ENCODE peak calls at places on chromosomes 4 and X, in seven cellular contexts. T is activated CD8-positive, alpha-beta memory T cell treated with anti-CD3 and anti-CD28 coated beads, Interleukin-2, amount 50 U/mL, for 4 hours; J is GM20000; S is Calu3; W is mucosa of gallbladder; A is germinal center; E is GM19239. R is an unnamed sample.

GRCh38 chr4:37799941-37800554 is 26.4 kb upstream of the PGM2 start:
- DNase-seq in T (no peak), J (no peak), S (no peak), W (no peak), A (no peak), E (no peak), R (no peak)

GRCh38 chr4:145779319-145779801 is 99.4 kb downstream of the C4orf51 start:
- DNase-seq in T (no peak), J (no peak), S (no peak), W (no peak), A (no peak), E (no peak), R (no peak)

GRCh38 chr4:129641179-129641578 is 545.2 kb downstream of the C4orf33 start:
- DNase-seq in T (peak; percentile 25), J (peak; percentile 14), S (peak; percentile 57), W (peak; percentile 57), A (no peak), E (peak; percentile 1), R (peak; percentile 55)

GRCh38 chr4:2015008-2015407 is 6.2 kb upstream of the NELFA start:
- DNase-seq in T (no peak), J (no peak), S (no peak), W (no peak), A (no peak), E (no peak), R (no peak)

GRCh38 chrX:151098996-151099395 is 77.4 kb upstream of the GPR50 start:
- DNase-seq in T (no peak), J (no peak), S (no peak), W (peak; percentile 13), A (no peak), E (no peak), R (no peak)

GRCh38 chrX:147550217-147550616 is 361.5 kb upstream of the FMR1 start:
- DNase-seq in T (no peak), J (no peak), S (no peak), W (no peak), A (no peak), E (no peak), R (peak; percentile 21)

GRCh38 chr4:6463311-6464289 is 8.8 kb downstream of the PPP2R2C start:
- DNase-seq in T (no peak), J (no peak), S (no peak), W (no peak), A (no peak), E (no peak), R (no peak)

GRCh38 chrX:34218063-34218462 is 85.9 kb upstream of the FAM47A start:
- DNase-seq in T (no peak), J (no peak), S (no peak), W (no peak), A (no peak), E (no peak), R (no peak)

GRCh38 chr4:1009647-1010521 is 1.5 kb upstream of the FGFRL1 start:
- DNase-seq in T (peak; percentile 74), J (peak; percentile 97), S (peak; percentile 63), W (peak; percentile 65), A (peak; percentile 85), E (peak; percentile 91), R (no peak)

GRCh38 chr4:176824645-176825366 is 32.1 kb upstream of the VEGFC start:
- DNase-seq in T (no peak), J (no peak), S (no peak), W (no peak), A (no peak), E (no peak), R (no peak)

GRCh38 chrX:7154040-7154597 is 6.2 kb upstream of the PUDP start:
- DNase-seq in T (no peak), J (no peak), S (no peak), W (no peak), A (no peak), E (no peak), R (no peak)

R was measured in A172.